ENCODE peak calls at places on chromosome X, in four cellular contexts. D is IMR-90, M is H9, I is trophoblast cell. U is an unnamed sample. For H3K79me1, the result is how much of the 10 kb centered on the place peaks cover.

GRCh38 chrX:13371191-13371590 is 51.3 kb upstream of the ATXN3L start:
- DNase-seq in D (peak), M (no peak), I (no peak), U (no peak)

GRCh38 chrX:12614266-12614665 is 176.9 kb upstream of the PRPS2 start:
- DNase-seq in D (no peak), M (no peak), I (no peak), U (no peak)

GRCh38 chrX:53287493-53288138 is 6.2 kb upstream of the IQSEC2 start:
- DNase-seq in D (peak), M (no peak), I (peak), U (no peak)

GRCh38 chrX:52923781-52924241 is 26.7 kb downstream of the FAM156B start:
- DNase-seq in D (peak), M (no peak), I (peak), U (no peak)

GRCh38 chrX:110038900-110039299 is 36.0 kb downstream of the TMEM164 start:
- DNase-seq in D (no peak), M (no peak), I (no peak), U (no peak)

GRCh38 chrX:9494806-9495205 is 29.9 kb downstream of the TBL1X start:
- DNase-seq in D (peak), M (no peak), I (peak), U (no peak)

GRCh38 chrX:17412692-17413091 is 37.7 kb downstream of the NHS start:
- DNase-seq in D (peak), M (no peak), I (peak), U (no peak)

GRCh38 chrX:105695451-105695850 is 126.9 kb upstream of the NRK start:
- DNase-seq in D (peak), M (no peak), I (peak), U (no peak)

GRCh38 chrX:45070116-45071007 is 130.3 kb downstream of the DIPK2B start:
- DNase-seq in D (peak), M (no peak), I (peak), U (no peak)

GRCh38 chrX:149982310-149982709 is 44.0 kb upstream of the EOLA2 start:
- DNase-seq in D (no peak), M (no peak), I (no peak), U (no peak)

GRCh38 chrX:42678133-42678532 is 99.8 kb downstream of the PPP1R2C start:
- DNase-seq in D (no peak), M (no peak), I (peak), U (no peak)

GRCh38 chrX:140123446-140123845 is 158.1 kb upstream of the CXorf66 start:
- DNase-seq in D (no peak), M (peak), I (no peak), U (no peak)

GRCh38 chrX:33126469-33126868 is 84.9 kb downstream of the DMD start:
- DNase-seq in D (no peak), M (no peak), I (no peak), U (no peak)

GRCh38 chrX:31656013-31656412 is 584.2 kb upstream of the FTHL17 start:
- DNase-seq in D (peak), M (no peak), I (no peak), U (no peak)

GRCh38 chrX:13607356-13607995 is 38.1 kb downstream of the EGFL6 start:
- DNase-seq in D (no peak), M (no peak), I (no peak), U (no peak)

GRCh38 chrX:63434206-63434605 is 83.1 kb upstream of the SPIN4 start:
- DNase-seq in D (no peak), M (no peak), I (peak), U (no peak)

GRCh38 chrX:3461824-3462508 is 115.5 kb upstream of the MXRA5 start:
- DNase-seq in D (no peak), M (no peak), I (no peak), U (no peak)

GRCh38 chrX:134865730-134866129 is 125.1 kb upstream of the SMIM10 start:
- DNase-seq in D (no peak), M (no peak), I (no peak), U (no peak)

GRCh38 chrX:76555816-76556215 is 128.3 kb downstream of the MAGEE1 start:
- DNase-seq in D (peak), M (peak), I (peak), U (peak)

GRCh38 chrX:10186355-10186754 is 29.6 kb downstream of the CLCN4 start:
- DNase-seq in D (no peak), M (no peak), I (no peak), U (no peak)

GRCh38 chrX:3230496-3230895 is 116.0 kb downstream of the MXRA5 start:
- DNase-seq in D (peak), M (no peak), I (no peak), U (no peak)

GRCh38 chrX:123648028-123648810 is 84.6 kb downstream of the THOC2 start:
- DNase-seq in D (peak), M (peak), I (no peak), U (peak)

GRCh38 chrX:19127649-19128168 is 5.4 kb upstream of the ADGRG2 start:
- DNase-seq in D (no peak), M (no peak), I (no peak), U (no peak)

GRCh38 chrX:21487832-21488231 is 113.6 kb downstream of the CNKSR2 start:
- DNase-seq in D (peak), M (no peak), I (no peak), U (no peak)

GRCh38 chrX:55794420-55794819 is 76.9 kb downstream of the RRAGB start:
- DNase-seq in D (no peak), M (no peak), I (no peak), U (no peak)

DNA sequence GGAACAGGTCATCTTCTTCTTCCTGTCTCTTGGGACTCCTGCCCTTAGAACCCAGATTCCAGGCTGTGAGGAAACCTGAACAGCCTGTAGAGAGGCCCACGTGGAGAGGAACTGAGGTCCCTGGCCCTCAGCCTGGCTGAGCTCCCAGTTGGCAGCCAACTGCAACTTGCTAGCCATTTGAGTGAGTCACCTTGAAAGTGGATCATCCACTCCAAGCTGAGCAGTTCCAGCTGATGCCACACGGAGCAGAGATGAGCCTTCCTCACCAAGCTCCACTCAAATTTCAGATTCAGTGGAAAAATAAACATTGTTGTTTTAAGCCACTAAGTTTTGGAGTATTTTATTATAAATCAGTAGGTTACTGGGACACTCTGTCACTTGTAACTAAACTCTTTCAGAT is 392.5 kb downstream of the BCOR start:
- DNase-seq in D (peak), M (no peak), I (peak), U (no peak)
- H3K14ac ChIP-seq in D (no peak), M (no peak), I (no peak), U (no peak)

GRCh38 chrX:1596676-1597344 is 5.4 kb downstream of the AKAP17A start:
- DNase-seq in D (no peak), M (no peak), I (no peak), U (no peak)

GRCh38 chrX:1598876-1599790 is 7.7 kb downstream of the AKAP17A start:
- DNase-seq in D (no peak), M (no peak), I (no peak), U (no peak)

GRCh38 chrX:1597345-1598020 is 6.1 kb downstream of the AKAP17A start:
- DNase-seq in D (no peak), M (no peak), I (no peak), U (no peak)

GRCh38 chrX:1599791-1600405 is 8.5 kb downstream of the AKAP17A start:
- DNase-seq in D (no peak), M (no peak), I (no peak), U (no peak)

GRCh38 chrX:1598021-1598875 is 6.8 kb downstream of the AKAP17A start:
- DNase-seq in D (no peak), M (no peak), I (no peak), U (no peak)
- H3K79me1 ChIP-seq in D (under half), M (under half), I (under half), U (under half)

GRCh38 chrX:24466025-24466424 is 939 bp downstream of the PDK3 start:
- DNase-seq in D (no peak), M (no peak), I (no peak), U (no peak)

GRCh38 chrX:24464498-24464835 is 619 bp upstream of the PDK3 start:
- DNase-seq in D (no peak), M (no peak), I (no peak), U (no peak)

GRCh38 chrX:24463077-24463476 is 2.0 kb upstream of the PDK3 start:
- DNase-seq in D (no peak), M (no peak), I (no peak), U (no peak)

GRCh38 chrX:24465524-24465850 is 401 bp downstream of the PDK3 start:
- DNase-seq in D (no peak), M (no peak), I (no peak), U (no peak)

GRCh38 chrX:24464836-24465523 is at the start of gene PDK3:
- DNase-seq in D (peak), M (peak), I (peak), U (peak)
- H3K4ac ChIP-seq in D (no peak), M (no peak), I (no peak), U (no peak)

GRCh38 chrX:154401045-154401799 is 3.0 kb downstream of the RPL10 start:
- DNase-seq in D (peak), M (peak), I (peak), U (no peak)

GRCh38 chrX:154398668-154399526 is 720 bp downstream of the RPL10 start:
- DNase-seq in D (peak), M (peak), I (peak), U (no peak)

GRCh38 chrX:154396948-154397887 is 959 bp upstream of the RPL10 start:
- DNase-seq in D (peak), M (peak), I (peak), U (no peak)

GRCh38 chrX:154399527-154400368 is 1.6 kb downstream of the RPL10 start:
- DNase-seq in D (no peak), M (no peak), I (no peak), U (no peak)

DNA sequence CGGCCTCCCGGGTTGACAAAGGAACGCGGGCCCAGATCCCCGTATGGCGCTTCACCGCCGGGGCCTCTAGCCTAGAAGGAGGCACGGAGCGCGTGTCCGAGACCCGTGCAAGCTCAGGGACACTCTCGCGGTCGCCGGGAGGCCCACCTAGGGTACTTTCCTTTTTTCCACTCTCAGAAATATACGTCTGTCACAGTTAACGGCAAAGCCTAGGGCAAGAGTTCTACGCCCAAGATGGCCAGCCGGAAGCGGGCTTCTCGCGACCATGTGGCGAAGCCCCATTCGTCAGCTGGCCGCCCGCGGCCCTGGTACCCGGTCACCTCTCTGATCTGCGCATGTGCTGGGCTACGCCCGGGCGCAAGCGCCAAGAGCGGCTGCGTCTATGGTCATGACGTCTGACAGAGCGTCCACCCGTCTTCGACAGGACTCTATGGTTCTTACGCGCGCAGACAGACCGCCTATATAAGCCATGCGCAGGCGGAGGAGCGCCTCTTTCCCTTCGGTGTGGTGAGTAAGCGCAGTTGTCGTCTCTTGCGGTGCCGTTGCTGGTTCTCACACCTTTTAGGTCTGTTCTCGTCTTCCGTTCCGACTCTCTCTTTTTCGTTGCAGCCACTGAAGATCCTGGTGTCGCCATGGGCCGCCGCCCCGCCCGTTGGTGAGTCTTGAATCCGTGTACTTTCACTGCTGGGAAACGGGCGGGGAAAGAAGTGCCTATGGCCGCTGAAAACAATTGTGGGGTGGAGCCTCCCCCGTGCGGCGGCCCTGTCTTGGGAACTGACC is at the start of gene RPL10:
- DNase-seq in D (peak), M (peak), I (peak), U (peak)
- H3K14ac ChIP-seq in D (peak), M (peak), I (peak), U (no peak)

DNA sequence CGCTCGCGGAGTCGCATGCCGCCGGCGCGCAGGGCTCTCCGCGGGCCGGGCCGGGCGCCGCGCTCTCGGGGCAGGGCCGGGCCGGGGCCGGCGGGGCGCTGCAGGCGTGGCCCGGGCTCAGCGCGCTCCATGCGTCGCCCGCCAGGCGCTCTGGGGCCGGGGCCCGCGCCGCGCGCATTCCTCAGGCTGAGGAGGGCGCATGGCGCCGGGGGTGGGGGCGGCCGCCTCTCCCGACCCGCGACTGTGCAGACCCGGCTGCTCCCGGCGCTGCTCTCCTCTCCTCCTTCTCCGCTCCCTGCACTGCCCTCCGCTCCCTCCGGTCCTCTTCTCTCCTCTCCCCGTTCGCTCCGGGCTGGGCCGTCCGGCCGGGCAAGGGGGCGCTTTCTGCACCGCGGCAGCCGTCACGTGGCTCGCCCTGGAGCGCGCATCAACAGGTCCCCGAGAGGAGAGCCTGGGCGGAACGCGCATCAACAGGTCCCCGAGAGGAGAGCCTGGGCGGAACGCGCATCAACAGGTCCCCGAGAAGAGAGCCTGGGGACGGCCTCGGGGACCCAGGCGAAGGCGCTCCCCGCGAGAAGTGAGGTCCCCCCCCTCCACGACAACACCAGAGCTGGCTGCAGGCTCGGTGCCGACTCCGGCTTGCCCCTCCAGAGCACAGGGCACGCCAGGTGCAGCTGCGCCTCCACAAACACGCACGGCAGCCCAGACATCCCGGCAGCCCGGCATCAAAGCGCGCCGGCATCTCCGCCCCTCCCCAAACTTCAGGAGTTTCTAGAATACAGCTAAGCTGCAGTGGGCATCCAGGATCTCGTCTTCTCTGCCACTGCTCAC is 12.9 kb downstream of the PPP2R3B start:
- DNase-seq in D (peak), M (peak), I (peak), U (peak)
- H3K79me1 ChIP-seq in D (under half), M (under half), I (under half), U (under half)